ENCODE peak calls at places on chromosome 13, in eight cellular contexts. S, V, I, P, A, L, F and T are unnamed samples.

GRCh38 chr13:33761744-33762143 is 56.2 kb upstream of the RFC3 start:
- DNase-seq in S (no peak), V (no peak), I (no peak), P (peak; percentile 86), A (no peak), L (no peak), F (no peak), T (peak; percentile 30)

GRCh38 chr13:28657784-28658538 is 969 bp upstream of the POMP start:
- DNase-seq in S (no peak), V (no peak), I (no peak), P (no peak), A (no peak), L (no peak), F (no peak), T (no peak)

GRCh38 chr13:100234006-100234405 is 145.1 kb downstream of the PCCA start:
- DNase-seq in S (no peak), V (no peak), I (no peak), P (no peak), A (no peak), L (no peak), F (no peak), T (no peak)

GRCh38 chr13:45518525-45519235 is 53.9 kb downstream of the COG3 start:
- DNase-seq in S (no peak), V (no peak), I (no peak), P (no peak), A (no peak), L (no peak), F (no peak), T (no peak)

GRCh38 chr13:98984118-98984517 is 6.3 kb upstream of the DOCK9 start:
- DNase-seq in S (no peak), V (no peak), I (no peak), P (no peak), A (no peak), L (no peak), F (no peak), T (no peak)

GRCh38 chr13:42733046-42733445 is 48.3 kb upstream of the FAM216B start:
- DNase-seq in S (no peak), V (no peak), I (no peak), P (no peak), A (no peak), L (no peak), F (no peak), T (no peak)

GRCh38 chr13:41811588-41812021 is 149.3 kb downstream of the VWA8 start:
- DNase-seq in S (no peak), V (no peak), I (no peak), P (no peak), A (no peak), L (no peak), F (no peak), T (no peak)

GRCh38 chr13:45299194-45299593 is 41.8 kb downstream of the TPT1 start:
- DNase-seq in S (no peak), V (no peak), I (no peak), P (no peak), A (no peak), L (no peak), F (peak; percentile 6), T (no peak)

GRCh38 chr13:65783383-65783782 is 1446.8 kb downstream of the PCDH9 start:
- DNase-seq in S (no peak), V (no peak), I (no peak), P (no peak), A (no peak), L (no peak), F (no peak), T (no peak)